ENCODE peak calls at places on chromosomes 6 and 20, in ten cellular contexts. C is gastrocnemius medialis, S is ovary, W is right atrium auricular region, J is cardiac muscle cell, I is esophagus muscularis mucosa, H is thyroid gland, Z is left lung, Y is tibial nerve, D is tibial artery. R is an unnamed sample.

GRCh38 chr20:47905628-47906487 is 120.6 kb upstream of the SULF2 start:
- DNase-seq in C (no peak), S (no peak), W (no peak), J (no peak), I (no peak), H (no peak), Z (no peak), Y (no peak), D (no peak), R (no peak)

GRCh38 chr20:64071341-64072332 is 7.7 kb downstream of the RGS19 start:
- DNase-seq in C (no peak), S (no peak), W (no peak), J (no peak), I (no peak), H (no peak), Z (peak), Y (no peak), D (no peak), R (no peak)

GRCh38 chr20:31920275-31920855 is 31.5 kb downstream of the PDRG1 start:
- DNase-seq in C (no peak), S (no peak), W (no peak), J (no peak), I (no peak), H (no peak), Z (no peak), Y (no peak), D (no peak), R (no peak)

GRCh38 chr6:53987527-53987888 is 123.7 kb upstream of the MLIP start:
- DNase-seq in C (no peak), S (no peak), W (no peak), J (no peak), I (no peak), H (no peak), Z (no peak), Y (no peak), D (no peak), R (no peak)

GRCh38 chr6:83536034-83536646 is 23.8 kb downstream of the PRSS35 start:
- DNase-seq in C (no peak), S (peak), W (no peak), J (peak), I (no peak), H (peak), Z (no peak), Y (peak), D (no peak), R (no peak)

GRCh38 chr6:47086051-47086770 is 44.1 kb upstream of the ADGRF1 start:
- DNase-seq in C (no peak), S (no peak), W (no peak), J (no peak), I (no peak), H (no peak), Z (no peak), Y (no peak), D (no peak), R (no peak)

GRCh38 chr6:126361832-126362231 is 21.9 kb downstream of the CENPW start:
- DNase-seq in C (no peak), S (no peak), W (no peak), J (no peak), I (no peak), H (no peak), Z (peak), Y (no peak), D (no peak), R (no peak)

GRCh38 chr20:57476073-57476526 is 48.8 kb downstream of the CTCFL start:
- DNase-seq in C (no peak), S (no peak), W (no peak), J (no peak), I (no peak), H (no peak), Z (no peak), Y (no peak), D (peak), R (no peak)

DNA sequence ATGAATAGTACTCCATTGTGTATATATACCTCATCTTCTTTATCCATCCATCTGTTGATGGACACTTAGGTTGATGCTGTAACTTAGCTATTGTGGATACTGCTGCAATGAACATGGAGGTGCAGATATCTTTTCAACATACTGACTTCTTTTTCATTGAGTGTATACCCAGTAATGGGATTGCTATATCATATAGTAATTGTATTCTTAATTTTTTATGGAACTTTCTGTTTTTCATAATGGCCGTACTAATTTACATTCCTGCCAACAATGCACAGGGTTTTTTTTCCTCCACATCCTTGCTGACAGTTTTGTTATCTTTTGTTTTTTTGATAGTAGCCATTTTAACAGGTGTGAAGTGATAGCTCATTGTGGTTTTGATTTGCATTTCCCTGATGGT is 5.2 kb downstream of the CCN2 start:
- DNase-seq in C (no peak), S (no peak), W (no peak), J (no peak), I (no peak), H (no peak), Z (no peak), Y (no peak), D (no peak), R (no peak)
- H3K4me3 ChIP-seq in C (no peak), S (no peak), W (no peak), J (no peak), I (no peak), H (no peak), Z (no peak), Y (no peak), D (no peak), R (no peak)

GRCh38 chr6:38355519-38355918 is 284.2 kb downstream of the BTBD9 start:
- DNase-seq in C (no peak), S (no peak), W (no peak), J (no peak), I (no peak), H (no peak), Z (no peak), Y (no peak), D (no peak), R (no peak)
- H3K27ac ChIP-seq in C (no peak), S (no peak), W (no peak), J (no peak), I (no peak), H (no peak), Z (no peak), Y (no peak), D (no peak), R (no peak)

GRCh38 chr6:143510991-143511891 is at the start of gene FUCA2:
- DNase-seq in C (peak), S (peak), W (peak), J (peak), I (peak), H (peak), Z (peak), Y (peak), D (peak), R (peak)

GRCh38 chr6:143515766-143516355 is 4.3 kb upstream of the FUCA2 start:
- DNase-seq in C (no peak), S (no peak), W (no peak), J (no peak), I (no peak), H (no peak), Z (no peak), Y (no peak), D (no peak), R (no peak)

GRCh38 chr6:143516700-143517446 is 5.4 kb upstream of the FUCA2 start:
- DNase-seq in C (no peak), S (no peak), W (no peak), J (no peak), I (no peak), H (no peak), Z (no peak), Y (no peak), D (no peak), R (no peak)

GRCh38 chr6:143514996-143515760 is 3.7 kb upstream of the FUCA2 start:
- DNase-seq in C (no peak), S (peak), W (peak), J (peak), I (no peak), H (peak), Z (no peak), Y (no peak), D (no peak), R (no peak)

DNA sequence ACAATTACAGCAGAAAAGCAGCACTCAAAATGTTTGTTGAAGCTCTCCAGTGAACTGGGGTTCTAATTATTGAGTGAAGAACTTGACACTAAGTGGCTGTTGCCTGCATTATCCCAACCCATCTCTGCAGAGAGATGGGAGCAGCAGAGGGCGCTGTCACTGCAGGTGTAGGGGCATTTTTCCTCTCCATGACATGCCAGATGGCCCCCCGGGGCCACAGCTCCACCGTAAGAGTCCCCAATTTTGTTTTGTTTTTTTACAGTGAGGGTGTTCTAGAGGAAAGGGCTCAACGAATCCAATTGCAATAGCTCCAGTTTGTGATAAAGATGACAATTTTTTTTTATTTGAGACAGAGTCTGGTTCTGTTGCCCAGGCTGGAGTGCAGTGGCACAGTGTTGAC is 1.9 kb upstream of the FUCA2 start:
- DNase-seq in C (no peak), S (no peak), W (no peak), J (no peak), I (no peak), H (no peak), Z (no peak), Y (no peak), D (no peak), R (no peak)
- TF ChIP-seq CTCF in C (no peak), S (no peak), W (no peak), J (peak), I (no peak), H (no peak), Z (peak), Y (peak), D (no peak), R (no peak)

GRCh38 chr6:28211840-28212509 is 13.1 kb upstream of the ZSCAN9 start:
- DNase-seq in C (no peak), S (no peak), W (no peak), J (no peak), I (no peak), H (no peak), Z (no peak), Y (no peak), D (no peak), R (no peak)

GRCh38 chr6:28209753-28210535 is 15.1 kb upstream of the ZSCAN9 start:
- DNase-seq in C (no peak), S (no peak), W (no peak), J (no peak), I (no peak), H (no peak), Z (no peak), Y (no peak), D (no peak), R (no peak)

GRCh38 chr6:28215425-28215824 is 9.7 kb upstream of the ZSCAN9 start:
- DNase-seq in C (no peak), S (no peak), W (no peak), J (peak), I (no peak), H (no peak), Z (no peak), Y (no peak), D (no peak), R (no peak)

GRCh38 chr6:28212510-28213212 is 12.4 kb upstream of the ZSCAN9 start:
- DNase-seq in C (no peak), S (no peak), W (no peak), J (peak), I (no peak), H (no peak), Z (no peak), Y (no peak), D (no peak), R (no peak)

DNA sequence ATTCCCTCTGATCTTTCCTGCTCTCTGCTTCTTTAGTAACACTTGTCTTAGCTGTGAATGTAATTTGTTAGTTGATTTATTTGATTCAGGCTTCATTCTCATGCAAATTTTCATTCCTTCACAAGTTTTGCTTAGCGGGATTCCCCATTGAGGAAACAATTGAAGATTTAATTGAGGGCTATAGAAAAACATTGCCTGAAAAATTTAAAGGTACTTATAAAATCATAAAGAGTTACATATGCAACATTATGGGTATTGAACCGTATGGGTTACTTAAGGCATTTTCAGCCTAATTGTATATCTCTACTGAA is 11.9 kb upstream of the ZSCAN9 start:
- DNase-seq in C (no peak), S (no peak), W (no peak), J (no peak), I (no peak), H (no peak), Z (no peak), Y (no peak), D (no peak), R (no peak)
- H3K4me3 ChIP-seq in C (peak), S (no peak), W (no peak), J (no peak), I (no peak), H (no peak), Z (no peak), Y (no peak), D (no peak), R (peak)

GRCh38 chr6:42890311-42891198 is 11.1 kb downstream of the RPL7L1 start:
- DNase-seq in C (peak), S (peak), W (peak), J (peak), I (peak), H (peak), Z (peak), Y (peak), D (peak), R (peak)

GRCh38 chr6:42891199-42891722 is 11.8 kb downstream of the RPL7L1 start:
- DNase-seq in C (no peak), S (no peak), W (no peak), J (no peak), I (no peak), H (no peak), Z (no peak), Y (no peak), D (no peak), R (no peak)

GRCh38 chr6:42885702-42886101 is 6.3 kb downstream of the RPL7L1 start:
- DNase-seq in C (no peak), S (no peak), W (no peak), J (no peak), I (no peak), H (no peak), Z (no peak), Y (no peak), D (no peak), R (no peak)

GRCh38 chr6:42889815-42890214 is 10.4 kb downstream of the RPL7L1 start:
- DNase-seq in C (no peak), S (no peak), W (no peak), J (peak), I (no peak), H (no peak), Z (no peak), Y (no peak), D (no peak), R (no peak)
- H3K27ac ChIP-seq in C (peak), S (no peak), W (peak), J (peak), I (peak), H (no peak), Z (no peak), Y (peak), D (peak), R (peak)